ENCODE peak calls at places on chromosomes 12 and 14, in eight cellular contexts. X is K562, K is stomach, A is HepG2, S is HCT116, J is transverse colon, O is sigmoid colon, L is HL-60. E is an unnamed sample.
A peak's percentile ranks its signal among the peaks of the same experiment; 100 is the strongest.

GRCh38 chr14:100566119-100566518 is 21.1 kb downstream of the BEGAIN start:
- DNase-seq in A (no peak), X (no peak), L (no peak), S (no peak), O (no peak), J (peak; percentile 83), K (peak; percentile 70), E (no peak)

GRCh38 chr12:71455028-71455737 is 15.6 kb downstream of the LGR5 start:
- DNase-seq in X (no peak), K (no peak), O (no peak), S (no peak), L (no peak), J (no peak), A (no peak), E (no peak)

GRCh38 chr12:64187370-64187769 is 34.7 kb downstream of the KICS2 start:
- DNase-seq in A (no peak), J (no peak), O (no peak), K (no peak), L (no peak), X (no peak), S (no peak), E (no peak)

GRCh38 chr12:15682826-15683225 is 106.4 kb downstream of the EPS8 start:
- DNase-seq in S (no peak), O (no peak), X (no peak), J (no peak), A (no peak), L (no peak), K (no peak), E (no peak)

GRCh38 chr12:79083181-79083580 is 218.6 kb downstream of the SYT1 start:
- DNase-seq in L (no peak), A (no peak), K (no peak), S (no peak), O (no peak), X (peak; percentile 1), J (no peak), E (no peak)

GRCh38 chr12:52949413-52950331 is 754 bp downstream of the KRT18 start:
- DNase-seq in X (peak; percentile 93), L (no peak), O (no peak), J (peak; percentile 85), A (peak; percentile 98), S (peak; percentile 84), K (peak; percentile 81), E (peak; percentile 85)

GRCh38 chr12:125024949-125025563 is 31.6 kb downstream of the BRI3BP start:
- DNase-seq in L (no peak), S (no peak), K (no peak), A (no peak), J (no peak), O (no peak), X (no peak), E (no peak)

GRCh38 chr14:23352506-23353432 is at the start of gene SLC22A17:
- DNase-seq in X (peak; percentile 26), O (peak; percentile 94), K (peak; percentile 65), A (peak; percentile 45), L (no peak), S (peak; percentile 13), J (peak; percentile 69), E (peak; percentile 89)

GRCh38 chr12:104707794-104708558 is 250.1 kb downstream of the SLC41A2 start:
- DNase-seq in J (no peak), A (no peak), S (no peak), O (no peak), L (no peak), K (no peak), X (no peak), E (peak; percentile 32)

GRCh38 chr14:106094654-106095189 is 568.3 kb downstream of the TMEM121 start:
- DNase-seq in X (no peak), L (peak; percentile 45), K (peak; percentile 27), J (peak; percentile 24), S (no peak), O (no peak), A (peak; percentile 42), E (no peak)

GRCh38 chr14:80678436-80678835 is 263.1 kb downstream of the CEP128 start:
- DNase-seq in X (no peak), K (no peak), J (no peak), L (no peak), S (no peak), A (no peak), O (no peak), E (no peak)

DNA sequence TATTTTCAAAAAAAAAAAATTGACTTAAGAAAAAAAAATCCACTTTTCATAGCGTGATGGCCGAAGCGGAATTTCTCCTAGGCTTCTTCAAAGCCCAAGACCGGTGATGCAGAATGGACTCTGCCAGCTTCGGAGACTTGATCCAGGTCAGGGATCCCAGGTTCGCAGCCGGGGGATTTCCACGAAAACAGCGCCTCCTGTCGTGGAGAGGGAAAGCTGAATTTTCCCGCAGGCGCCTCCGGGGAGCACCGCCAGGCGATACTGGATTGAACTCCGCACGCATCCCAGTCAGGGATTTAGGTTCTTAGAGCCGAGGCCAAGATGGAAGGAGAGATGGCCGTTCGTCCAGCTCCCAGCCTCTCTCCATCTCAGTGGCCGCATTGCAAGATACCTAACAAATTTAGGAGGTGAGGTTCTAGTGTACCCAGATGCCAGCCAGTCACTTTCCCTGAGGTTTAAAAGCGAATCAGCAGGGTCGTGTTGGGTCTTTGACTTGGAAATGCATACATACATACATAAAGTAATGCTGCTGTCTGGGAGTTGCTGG is 2.2 kb downstream of the TTC6 start:
- DNase-seq in L (no peak), O (peak; percentile 57), J (peak; percentile 75), A (no peak), K (peak; percentile 69), S (no peak), X (no peak), E (peak; percentile 54)
- TF ChIP-seq CTCF in L (no peak), O (no peak), J (peak; percentile 83), A (peak; percentile 33), K (peak; percentile 28), S (no peak), X (no peak), E (peak; percentile 57)

DNA sequence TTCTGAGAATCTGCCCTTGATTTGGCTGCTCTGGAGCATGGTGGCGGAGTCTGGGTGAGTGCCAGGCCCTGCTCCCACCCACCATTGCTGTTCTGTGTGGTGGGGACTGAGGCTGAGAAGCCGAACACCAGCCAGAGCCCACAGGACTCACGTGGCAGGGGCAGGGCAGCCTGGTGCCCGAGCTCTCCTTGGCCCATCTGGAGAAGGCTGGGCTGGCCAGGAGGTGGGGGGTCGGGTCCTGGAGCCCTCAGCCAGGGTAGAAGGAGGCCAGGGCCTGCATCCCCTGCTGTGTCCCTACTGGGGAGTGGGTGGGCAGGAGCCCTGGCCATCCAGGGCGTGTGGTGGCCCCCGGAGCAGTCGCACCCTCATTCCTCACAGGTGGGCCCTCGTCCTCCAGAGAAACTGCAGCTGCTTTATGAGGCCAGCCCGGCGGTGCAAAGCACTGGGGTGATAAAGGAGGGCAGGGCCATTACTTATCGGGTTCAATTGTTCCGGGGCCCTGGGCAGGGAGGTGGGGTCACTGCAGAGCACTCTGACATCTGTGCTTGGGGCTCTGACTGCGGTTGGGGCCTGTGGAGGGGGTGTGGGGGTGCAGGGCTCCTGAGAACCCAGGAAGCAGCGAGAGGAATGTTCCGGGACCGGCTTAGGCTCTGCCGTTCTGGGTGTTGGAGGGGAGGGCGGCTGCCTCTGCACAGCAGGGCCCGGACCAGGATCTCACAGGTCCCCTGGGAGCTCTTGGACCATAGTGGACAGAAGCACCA is 217.5 kb upstream of the C14orf180 start:
- DNase-seq in K (peak; percentile 60), S (no peak), L (no peak), X (no peak), O (peak; percentile 54), A (no peak), J (no peak), E (no peak)
- TF ChIP-seq POLR2AphosphoS5 in K (no peak), S (no peak), L (no peak), X (no peak), O (no peak), A (no peak), J (no peak), E (no peak)

DNA sequence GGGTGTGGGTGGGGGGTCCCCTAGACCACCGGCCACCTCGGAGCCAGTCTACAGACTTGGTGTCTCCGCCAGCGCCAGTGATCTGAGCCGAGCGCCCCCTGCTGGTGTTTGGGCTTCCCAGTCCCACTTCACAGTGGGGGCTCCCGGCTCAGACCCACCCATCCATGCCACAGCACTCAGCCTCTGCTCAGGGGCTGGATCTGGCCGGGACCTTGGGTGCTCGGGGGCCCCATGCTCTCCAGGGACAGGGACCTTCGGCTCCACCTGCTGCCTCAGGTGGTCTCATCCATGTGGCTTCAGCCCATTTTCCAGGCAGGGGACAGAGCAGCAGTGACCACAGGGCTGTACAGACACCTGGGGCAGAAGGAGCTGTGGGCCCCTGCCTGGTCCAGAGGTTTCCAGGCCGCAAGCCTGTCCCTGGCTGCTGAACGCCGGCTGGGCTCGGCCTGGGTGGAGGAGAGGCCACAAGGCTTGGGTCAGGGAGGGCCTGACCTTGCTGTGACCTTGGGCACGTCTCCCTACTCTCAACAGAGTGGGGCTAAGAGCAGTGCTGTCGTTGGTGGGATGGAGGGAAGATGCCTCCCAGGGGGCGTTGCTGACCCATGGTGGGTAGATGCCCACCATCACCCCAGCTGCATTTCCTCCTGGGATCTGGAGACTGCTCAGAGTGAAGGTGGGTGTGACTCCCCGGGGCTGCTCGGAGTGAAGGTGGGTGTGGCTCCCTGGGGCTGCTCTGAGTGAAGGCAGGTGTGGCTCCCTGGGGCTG is 86.3 kb downstream of the KIF26A start:
- DNase-seq in O (no peak), S (no peak), J (peak; percentile 60), L (no peak), K (no peak), A (no peak), X (peak; percentile 27), E (no peak)
- TF ChIP-seq CTCF in O (no peak), S (peak; percentile 12), J (peak; percentile 82), L (no peak), K (no peak), A (peak; percentile 53), X (peak; percentile 33), E (peak; percentile 36)

GRCh38 chr12:2335109-2335508 is 282.3 kb downstream of the CACNA1C start:
- DNase-seq in S (no peak), O (no peak), J (no peak), K (no peak), A (no peak), X (no peak), L (no peak), E (no peak)
- TF ChIP-seq POLR2AphosphoS5 in S (no peak), O (no peak), J (no peak), K (no peak), A (no peak), X (no peak), L (no peak), E (no peak)

E was measured in upper lobe of left lung.